ENCODE peak calls at places on chromosomes 6 and 20, in eight cellular contexts. Y is cardiac muscle cell, C is heart right ventricle, Q is NCI-H1105 treated with DMSO at 0.1 percent for 48 hours, A is non-pigmented ciliary epithelial cell, V is posterior cingulate gyrus, T is nephron progenitor cell, M is renal cortical epithelial cell. F is an unnamed sample.

GRCh38 chr6:38570750-38571149 is 69.0 kb downstream of the BTBD9 start:
- DNase-seq in Q (peak), M (peak), A (no peak), V (no peak), T (no peak), C (no peak), Y (peak), F (no peak)

GRCh38 chr6:138795809-138796469 is at the start of gene ECT2L:
- DNase-seq in C (peak), M (peak), A (no peak), Q (peak), V (no peak), T (peak), Y (peak), F (no peak)

GRCh38 chr6:20661721-20662120 is 127.5 kb downstream of the CDKAL1 start:
- DNase-seq in V (no peak), Y (peak), C (no peak), A (peak), T (no peak), Q (peak), M (peak), F (no peak)

GRCh38 chr20:32018269-32019155 is 8.3 kb downstream of the CCM2L start:
- DNase-seq in Q (peak), A (no peak), Y (no peak), M (peak), T (peak), C (peak), V (no peak), F (no peak)

GRCh38 chr6:78525961-78526360 is 341.4 kb upstream of the IRAK1BP1 start:
- DNase-seq in A (no peak), M (no peak), Q (no peak), Y (no peak), V (no peak), T (no peak), C (no peak), F (no peak)

GRCh38 chr6:140486468-140487361 is 1112.3 kb upstream of the CITED2 start:
- DNase-seq in A (no peak), C (no peak), Y (no peak), V (no peak), T (no peak), Q (no peak), M (peak), F (no peak)

GRCh38 chr20:14444106-14444505 is 106.7 kb upstream of the FLRT3 start:
- DNase-seq in M (no peak), C (no peak), Y (peak), A (no peak), V (no peak), Q (no peak), T (no peak), F (no peak)

GRCh38 chr6:127384007-127384406 is 40.6 kb upstream of the ECHDC1 start:
- DNase-seq in Q (no peak), Y (peak), A (no peak), C (no peak), V (no peak), T (no peak), M (no peak), F (no peak)

GRCh38 chr20:58112017-58112781 is 116.3 kb downstream of the ANKRD60 start:
- DNase-seq in C (no peak), M (no peak), A (no peak), Q (no peak), T (no peak), V (no peak), Y (peak), F (no peak)

GRCh38 chr6:54098450-54099044 is 12.7 kb upstream of the MLIP start:
- DNase-seq in A (no peak), T (no peak), Y (no peak), M (no peak), C (no peak), V (no peak), Q (no peak), F (no peak)

GRCh38 chr6:119096683-119097310 is 18.3 kb upstream of the FAM184A start:
- DNase-seq in M (no peak), Y (peak), V (peak), C (peak), T (no peak), A (no peak), Q (no peak), F (peak)